ENCODE peak calls at places on chromosomes 11 and 22, in ten cellular contexts. E is neuronal stem cell; P is SJSA1; B is mucosa of descending colon; K is CD4-positive, CD25-positive, alpha-beta regulatory T cell; T is H7; H is kidney epithelial cell; J is pancreas; F is ovary; V is astrocyte. Q is an unnamed sample. For H3K36me3, the result is how much of the 10 kb centered on the place peaks cover.

GRCh38 chr22:18031670-18032454 is 7.5 kb upstream of the MICAL3 start:
- DNase-seq in E (no peak), P (peak), B (no peak), K (no peak), T (no peak), H (peak), J (peak), F (no peak), V (peak), Q (no peak)

GRCh38 chr11:124122123-124122522 is 6.9 kb downstream of the VWA5A start:
- DNase-seq in E (no peak), P (no peak), B (no peak), K (no peak), T (no peak), H (no peak), J (no peak), F (no peak), V (peak), Q (no peak)

GRCh38 chr22:24146791-24147353 is 34.4 kb upstream of the SUSD2 start:
- DNase-seq in E (no peak), P (peak), B (no peak), K (no peak), T (no peak), H (no peak), J (peak), F (peak), V (peak), Q (no peak)

GRCh38 chr11:1641096-1641495 is 11.5 kb downstream of the KRTAP5-5 start:
- DNase-seq in E (no peak), P (no peak), B (no peak), K (no peak), T (peak), H (no peak), J (no peak), F (no peak), V (no peak), Q (no peak)

GRCh38 chr22:41656515-41656914 is 32.2 kb downstream of the SNU13 start:
- DNase-seq in E (no peak), P (no peak), B (no peak), K (no peak), T (no peak), H (no peak), J (no peak), F (no peak), V (no peak), Q (no peak)

GRCh38 chr11:77019976-77020591 is 14.1 kb upstream of the B3GNT6 start:
- DNase-seq in E (no peak), P (peak), B (no peak), K (no peak), T (no peak), H (peak), J (no peak), F (no peak), V (peak), Q (no peak)

GRCh38 chr11:113464416-113464815 is 10.8 kb downstream of the DRD2 start:
- DNase-seq in E (no peak), P (no peak), B (no peak), K (no peak), T (no peak), H (no peak), J (no peak), F (no peak), V (no peak), Q (no peak)

GRCh38 chr11:119028346-119029068 is 2.2 kb downstream of the SLC37A4 start:
- DNase-seq in E (no peak), P (no peak), B (no peak), K (no peak), T (peak), H (no peak), J (no peak), F (no peak), V (no peak), Q (no peak)

GRCh38 chr11:25038131-25038530 is 541.3 kb downstream of the LUZP2 start:
- DNase-seq in E (no peak), P (no peak), B (no peak), K (no peak), T (no peak), H (no peak), J (no peak), F (no peak), V (no peak), Q (no peak)

GRCh38 chr22:43446037-43446803 is 34.4 kb downstream of the MPPED1 start:
- DNase-seq in E (no peak), P (no peak), B (no peak), K (no peak), T (no peak), H (no peak), J (no peak), F (no peak), V (no peak), Q (no peak)

GRCh38 chr11:116454020-116454645 is 318.7 kb downstream of the BUD13 start:
- DNase-seq in E (no peak), P (peak), B (no peak), K (no peak), T (peak), H (peak), J (peak), F (no peak), V (peak), Q (no peak)

GRCh38 chr11:120645639-120646038 is 134.1 kb downstream of the GRIK4 start:
- DNase-seq in E (peak), P (no peak), B (no peak), K (no peak), T (peak), H (peak), J (no peak), F (no peak), V (no peak), Q (no peak)

GRCh38 chr11:132941024-132941646 is 591.2 kb downstream of the OPCML start:
- DNase-seq in E (peak), P (no peak), B (no peak), K (no peak), T (peak), H (no peak), J (peak), F (no peak), V (peak), Q (no peak)

GRCh38 chr11:132941761-132942160 is 590.5 kb downstream of the OPCML start:
- DNase-seq in E (no peak), P (no peak), B (no peak), K (no peak), T (no peak), H (no peak), J (no peak), F (no peak), V (no peak), Q (no peak)

GRCh38 chr11:132943325-132943736 is 589.0 kb downstream of the OPCML start:
- DNase-seq in E (peak), P (no peak), B (no peak), K (no peak), T (no peak), H (no peak), J (no peak), F (no peak), V (peak), Q (no peak)

GRCh38 chr11:132943737-132944556 is 588.4 kb downstream of the OPCML start:
- DNase-seq in E (peak), P (no peak), B (no peak), K (no peak), T (peak), H (no peak), J (no peak), F (no peak), V (no peak), Q (no peak)

DNA sequence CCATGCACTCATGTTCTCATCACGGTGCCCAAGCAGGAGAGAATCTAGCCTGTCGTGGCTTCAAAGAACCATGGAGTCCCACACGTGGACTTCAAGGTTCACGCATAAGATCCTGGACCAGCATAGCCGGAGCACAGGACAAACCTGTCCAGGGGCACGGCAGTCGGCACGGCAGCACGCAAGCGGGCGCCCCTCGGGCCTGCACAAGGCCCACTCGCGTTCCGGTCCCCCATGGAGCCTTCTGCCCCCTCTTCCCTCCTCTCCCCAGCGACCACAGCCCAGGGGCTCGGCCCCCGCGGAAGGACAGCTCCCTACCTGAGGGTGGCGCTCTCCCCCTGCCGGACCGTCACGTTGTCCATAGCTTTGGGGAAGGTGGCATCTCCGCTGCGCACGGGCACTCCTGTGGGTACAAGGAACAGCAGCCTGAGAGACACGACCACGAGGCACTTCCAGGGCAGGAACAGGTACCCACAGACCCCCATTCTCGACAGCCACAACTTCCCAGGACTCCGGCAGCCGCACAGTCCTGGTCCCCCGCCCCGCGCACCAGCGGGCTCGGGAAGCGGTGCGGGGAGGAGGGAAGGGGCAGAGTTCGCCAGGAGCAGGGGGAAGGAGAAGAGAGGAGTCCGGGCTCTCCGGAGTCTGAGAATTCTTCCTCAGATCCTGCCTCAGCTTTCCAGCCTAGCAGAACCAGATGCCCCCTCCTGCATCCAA is 589.5 kb downstream of the OPCML start:
- DNase-seq in E (peak), P (no peak), B (no peak), K (no peak), T (peak), H (no peak), J (no peak), F (no peak), V (no peak), Q (no peak)
- H3K4me3 ChIP-seq in E (peak), P (no peak), B (no peak), K (no peak), T (peak), H (no peak), J (no peak), F (no peak), V (peak), Q (no peak)

GRCh38 chr11:43341159-43341558 is 17.6 kb upstream of the TTC17 start:
- DNase-seq in E (no peak), P (no peak), B (no peak), K (no peak), T (no peak), H (no peak), J (no peak), F (no peak), V (no peak), Q (no peak)
- H3K36me3 ChIP-seq in E (under half), P (half or more), B (under half), K (under half), T (under half), H (under half), J (under half), F (under half), V (under half), Q (under half)

DNA sequence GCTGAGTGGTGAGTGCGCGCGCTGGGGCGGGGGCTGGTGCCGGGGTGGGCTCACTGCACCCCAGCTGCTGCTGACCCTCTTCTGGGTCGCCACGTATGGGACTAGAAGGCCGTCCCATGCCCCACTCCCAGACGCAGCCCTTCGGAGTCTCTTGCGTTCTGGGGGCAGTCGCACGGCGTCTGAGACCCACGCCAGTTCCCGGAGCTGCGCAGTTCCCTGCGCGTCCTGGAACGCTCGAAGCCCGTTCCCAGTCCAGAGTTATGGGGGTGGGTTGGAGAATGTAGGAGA is 345 bp downstream of the LAYN start:
- DNase-seq in E (no peak), P (no peak), B (peak), K (no peak), T (no peak), H (no peak), J (no peak), F (no peak), V (no peak), Q (no peak)
- H3K4me3 ChIP-seq in E (peak), P (peak), B (no peak), K (peak), T (peak), H (peak), J (peak), F (peak), V (peak), Q (no peak)

GRCh38 chr11:111855506-111855905 is 15.9 kb downstream of the ALG9 start:
- DNase-seq in E (no peak), P (no peak), B (no peak), K (no peak), T (no peak), H (no peak), J (no peak), F (no peak), V (no peak), Q (no peak)

DNA sequence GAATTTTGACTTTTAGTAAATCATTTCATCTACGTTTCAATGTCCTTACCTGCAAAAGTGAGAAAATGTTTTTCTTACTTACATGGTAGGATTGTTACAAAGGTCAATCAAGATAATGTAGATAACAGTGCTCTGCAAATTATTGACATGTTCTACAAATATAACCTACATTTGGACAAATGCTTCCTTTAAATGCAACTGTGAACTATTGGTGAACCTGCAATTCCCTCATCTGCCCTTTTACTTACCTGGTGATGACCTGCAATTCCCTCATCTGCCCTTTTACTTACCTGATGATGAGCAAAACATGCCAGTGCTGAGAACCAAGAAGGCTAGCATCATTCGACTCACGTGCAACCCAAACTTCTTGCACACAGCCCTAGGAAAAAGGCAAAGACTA is 11.1 kb downstream of the ALG9 start:
- DNase-seq in E (no peak), P (no peak), B (no peak), K (no peak), T (no peak), H (no peak), J (no peak), F (no peak), V (no peak), Q (no peak)
- H3K36me3 ChIP-seq in E (under half), P (under half), B (under half), K (under half), T (under half), H (under half), J (under half), F (under half), V (under half), Q (under half)

GRCh38 chr11:17736921-17737817 is 2.6 kb downstream of the KCNC1 start:
- DNase-seq in E (no peak), P (no peak), B (no peak), K (no peak), T (no peak), H (no peak), J (no peak), F (no peak), V (no peak), Q (no peak)

GRCh38 chr11:17734418-17734911 is at the start of gene KCNC1:
- DNase-seq in E (peak), P (no peak), B (no peak), K (no peak), T (peak), H (no peak), J (peak), F (peak), V (peak), Q (no peak)

GRCh38 chr11:17733261-17733660 is 1.3 kb upstream of the KCNC1 start:
- DNase-seq in E (no peak), P (no peak), B (no peak), K (no peak), T (no peak), H (no peak), J (no peak), F (no peak), V (no peak), Q (no peak)

GRCh38 chr11:17735823-17736772 is 1.5 kb downstream of the KCNC1 start:
- DNase-seq in E (peak), P (no peak), B (no peak), K (no peak), T (peak), H (no peak), J (no peak), F (no peak), V (no peak), Q (no peak)

DNA sequence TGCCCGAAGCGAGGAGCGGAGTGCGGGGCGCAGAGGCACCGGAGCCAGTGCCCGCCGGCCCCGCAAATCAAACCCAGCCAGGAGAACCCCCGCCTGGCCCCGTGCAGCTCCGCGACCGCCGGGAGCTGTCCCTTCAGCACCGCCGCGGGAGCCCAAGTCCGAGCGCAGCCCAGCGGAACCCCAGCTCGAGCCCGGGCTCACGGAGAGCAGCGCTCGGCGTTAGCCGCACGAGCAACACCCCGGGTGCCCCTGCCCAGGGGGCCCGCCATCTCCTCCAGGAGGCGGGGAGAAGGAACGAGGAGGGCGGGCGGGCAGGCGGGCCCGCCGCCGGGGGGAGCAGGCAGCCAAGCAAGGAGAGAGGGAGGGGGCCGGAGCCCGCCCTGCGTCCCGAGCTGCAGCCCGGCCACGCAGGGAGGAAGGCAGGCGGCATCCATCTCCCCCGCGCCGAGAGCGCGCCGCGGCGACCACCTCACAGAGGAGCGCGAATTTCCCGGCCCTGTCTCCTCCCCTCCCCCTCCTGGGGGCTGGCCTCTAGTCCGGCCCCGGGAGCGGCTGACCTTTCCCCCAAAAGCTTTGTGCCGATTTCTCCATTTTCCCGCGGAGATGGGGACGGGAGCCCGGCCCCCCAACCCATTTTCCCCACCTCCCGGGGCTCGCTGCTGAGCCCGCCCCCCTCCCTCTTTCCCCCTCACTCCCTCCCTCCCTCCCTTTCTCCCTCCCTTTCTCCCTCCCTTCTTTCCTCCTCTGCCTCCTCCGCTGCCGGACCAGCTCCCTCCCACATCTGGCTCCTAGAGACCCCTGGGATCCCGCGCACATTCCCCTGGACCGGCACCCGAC is 623 bp downstream of the KCNC1 start:
- DNase-seq in E (peak), P (peak), B (no peak), K (no peak), T (peak), H (no peak), J (peak), F (peak), V (peak), Q (peak)
- H3K4me3 ChIP-seq in E (peak), P (no peak), B (no peak), K (no peak), T (peak), H (peak), J (peak), F (peak), V (no peak), Q (peak)

GRCh38 chr11:108709741-108710140 is 44.9 kb downstream of the DDX10 start:
- DNase-seq in E (no peak), P (no peak), B (no peak), K (no peak), T (no peak), H (no peak), J (no peak), F (no peak), V (no peak), Q (no peak)
- H3K36me3 ChIP-seq in E (under half), P (under half), B (under half), K (under half), T (under half), H (under half), J (under half), F (under half), V (under half), Q (under half)

GRCh38 chr11:36162909-36163434 is 126.3 kb downstream of the COMMD9 start:
- DNase-seq in E (no peak), P (no peak), B (no peak), K (no peak), T (no peak), H (no peak), J (no peak), F (peak), V (no peak), Q (no peak)
- H3K4me3 ChIP-seq in E (no peak), P (no peak), B (no peak), K (no peak), T (no peak), H (no peak), J (no peak), F (no peak), V (no peak), Q (no peak)

GRCh38 chr11:45859661-45860140 is 12.4 kb downstream of the CRY2 start:
- DNase-seq in E (no peak), P (no peak), B (peak), K (no peak), T (peak), H (no peak), J (peak), F (peak), V (peak), Q (no peak)
- H3K36me3 ChIP-seq in E (under half), P (half or more), B (under half), K (half or more), T (under half), H (under half), J (under half), F (under half), V (under half), Q (under half)

GRCh38 chr11:72001255-72001654 is 2.5 kb downstream of the IL18BP start:
- DNase-seq in E (no peak), P (no peak), B (no peak), K (no peak), T (no peak), H (no peak), J (no peak), F (no peak), V (no peak), Q (no peak)

GRCh38 chr11:71998649-71999310 is at the start of gene IL18BP:
- DNase-seq in E (no peak), P (no peak), B (no peak), K (peak), T (no peak), H (no peak), J (no peak), F (no peak), V (no peak), Q (no peak)

GRCh38 chr11:72000591-72000867 is 1.8 kb downstream of the IL18BP start:
- DNase-seq in E (no peak), P (no peak), B (no peak), K (no peak), T (no peak), H (no peak), J (no peak), F (no peak), V (no peak), Q (no peak)

GRCh38 chr11:71999360-71999759 is 651 bp downstream of the IL18BP start:
- DNase-seq in E (no peak), P (no peak), B (no peak), K (no peak), T (no peak), H (no peak), J (no peak), F (peak), V (no peak), Q (no peak)

GRCh38 chr11:71999813-72000590 is 1.3 kb downstream of the IL18BP start:
- DNase-seq in E (no peak), P (no peak), B (no peak), K (no peak), T (no peak), H (no peak), J (no peak), F (no peak), V (no peak), Q (no peak)
- H3K4me3 ChIP-seq in E (no peak), P (no peak), B (no peak), K (peak), T (no peak), H (no peak), J (no peak), F (peak), V (no peak), Q (peak)